ENCODE peak calls at places on chromosome 10, in nine cellular contexts. One of them, this sample, is unnamed.

GRCh38 chr10:3783721-3784432 is 1.1 kb downstream of the KLF6 start:
- DNase-seq in T-cell: peak
- DNase-seq in head of caudate nucleus: no peak
- DNase-seq in activated T-helper 1 cell treated with Interleukin-2 at 50 U/mL for 16 hours: no peak
- DNase-seq in CMK: no peak
- DNase-seq in Karpas-422: peak
- DNase-seq in NCI-H510A: no peak
- DNase-seq in A172: no peak
- DNase-seq in fibroblast of lung: peak
- DNase-seq in this sample: peak

GRCh38 chr10:72738476-72738875 is 46.5 kb downstream of the MCU start:
- DNase-seq in T-cell: no peak
- DNase-seq in head of caudate nucleus: no peak
- DNase-seq in activated T-helper 1 cell treated with Interleukin-2 at 50 U/mL for 16 hours: no peak
- DNase-seq in CMK: no peak
- DNase-seq in Karpas-422: no peak
- DNase-seq in NCI-H510A: no peak
- DNase-seq in A172: no peak
- DNase-seq in fibroblast of lung: peak
- DNase-seq in this sample: no peak

GRCh38 chr10:98485959-98486358 is 39.2 kb upstream of the HPS1 start:
- DNase-seq in T-cell: no peak
- DNase-seq in head of caudate nucleus: no peak
- DNase-seq in activated T-helper 1 cell treated with Interleukin-2 at 50 U/mL for 16 hours: no peak
- DNase-seq in CMK: no peak
- DNase-seq in Karpas-422: no peak
- DNase-seq in NCI-H510A: no peak
- DNase-seq in A172: peak
- DNase-seq in fibroblast of lung: no peak
- DNase-seq in this sample: no peak

GRCh38 chr10:83990126-83990525 is 149.2 kb upstream of the GHITM start:
- DNase-seq in T-cell: no peak
- DNase-seq in head of caudate nucleus: peak
- DNase-seq in activated T-helper 1 cell treated with Interleukin-2 at 50 U/mL for 16 hours: no peak
- DNase-seq in CMK: no peak
- DNase-seq in Karpas-422: no peak
- DNase-seq in NCI-H510A: no peak
- DNase-seq in A172: no peak
- DNase-seq in fibroblast of lung: no peak
- DNase-seq in this sample: no peak

GRCh38 chr10:129774082-129774735 is 189.9 kb downstream of the EBF3 start:
- DNase-seq in T-cell: no peak
- DNase-seq in head of caudate nucleus: no peak
- DNase-seq in activated T-helper 1 cell treated with Interleukin-2 at 50 U/mL for 16 hours: no peak
- DNase-seq in CMK: no peak
- DNase-seq in Karpas-422: no peak
- DNase-seq in NCI-H510A: no peak
- DNase-seq in A172: no peak
- DNase-seq in fibroblast of lung: no peak
- DNase-seq in this sample: no peak

GRCh38 chr10:102431452-102432124 is 786 bp downstream of the CUEDC2 start:
- DNase-seq in T-cell: no peak
- DNase-seq in head of caudate nucleus: no peak
- DNase-seq in activated T-helper 1 cell treated with Interleukin-2 at 50 U/mL for 16 hours: no peak
- DNase-seq in CMK: no peak
- DNase-seq in Karpas-422: peak
- DNase-seq in NCI-H510A: peak
- DNase-seq in A172: peak
- DNase-seq in fibroblast of lung: peak
- DNase-seq in this sample: no peak

GRCh38 chr10:104334965-104335650 is 3.2 kb downstream of the ITPRIP start:
- DNase-seq in T-cell: no peak
- DNase-seq in head of caudate nucleus: no peak
- DNase-seq in activated T-helper 1 cell treated with Interleukin-2 at 50 U/mL for 16 hours: no peak
- DNase-seq in CMK: no peak
- DNase-seq in Karpas-422: peak
- DNase-seq in NCI-H510A: peak
- DNase-seq in A172: no peak
- DNase-seq in fibroblast of lung: no peak
- DNase-seq in this sample: no peak

GRCh38 chr10:102813734-102814455 is 23.3 kb downstream of the CYP17A1 start:
- DNase-seq in T-cell: no peak
- DNase-seq in head of caudate nucleus: no peak
- DNase-seq in activated T-helper 1 cell treated with Interleukin-2 at 50 U/mL for 16 hours: no peak
- DNase-seq in CMK: no peak
- DNase-seq in Karpas-422: no peak
- DNase-seq in NCI-H510A: no peak
- DNase-seq in A172: no peak
- DNase-seq in fibroblast of lung: peak
- DNase-seq in this sample: no peak

GRCh38 chr10:119503821-119504220 is 38.7 kb downstream of the RGS10 start:
- DNase-seq in T-cell: no peak
- DNase-seq in head of caudate nucleus: no peak
- DNase-seq in activated T-helper 1 cell treated with Interleukin-2 at 50 U/mL for 16 hours: no peak
- DNase-seq in CMK: no peak
- DNase-seq in Karpas-422: no peak
- DNase-seq in NCI-H510A: no peak
- DNase-seq in A172: no peak
- DNase-seq in fibroblast of lung: no peak
- DNase-seq in this sample: no peak

GRCh38 chr10:22022257-22023051 is 18.9 kb upstream of the DNAJC1 start:
- DNase-seq in T-cell: peak
- DNase-seq in head of caudate nucleus: no peak
- DNase-seq in activated T-helper 1 cell treated with Interleukin-2 at 50 U/mL for 16 hours: peak
- DNase-seq in CMK: peak
- DNase-seq in Karpas-422: peak
- DNase-seq in NCI-H510A: no peak
- DNase-seq in A172: no peak
- DNase-seq in fibroblast of lung: peak
- DNase-seq in this sample: peak

GRCh38 chr10:54469587-54470323 is 331.3 kb downstream of the PCDH15 start:
- DNase-seq in T-cell: no peak
- DNase-seq in head of caudate nucleus: no peak
- DNase-seq in activated T-helper 1 cell treated with Interleukin-2 at 50 U/mL for 16 hours: no peak
- DNase-seq in CMK: no peak
- DNase-seq in Karpas-422: no peak
- DNase-seq in NCI-H510A: no peak
- DNase-seq in A172: no peak
- DNase-seq in fibroblast of lung: no peak
- DNase-seq in this sample: no peak

GRCh38 chr10:87511526-87511925 is 6.8 kb downstream of the MINPP1 start:
- DNase-seq in T-cell: no peak
- DNase-seq in head of caudate nucleus: no peak
- DNase-seq in activated T-helper 1 cell treated with Interleukin-2 at 50 U/mL for 16 hours: no peak
- DNase-seq in CMK: no peak
- DNase-seq in Karpas-422: no peak
- DNase-seq in NCI-H510A: no peak
- DNase-seq in A172: no peak
- DNase-seq in fibroblast of lung: no peak
- DNase-seq in this sample: no peak

GRCh38 chr10:4315529-4315928 is 510.5 kb upstream of the AKR1E2 start:
- DNase-seq in T-cell: no peak
- DNase-seq in head of caudate nucleus: no peak
- DNase-seq in activated T-helper 1 cell treated with Interleukin-2 at 50 U/mL for 16 hours: no peak
- DNase-seq in CMK: no peak
- DNase-seq in Karpas-422: no peak
- DNase-seq in NCI-H510A: no peak
- DNase-seq in A172: peak
- DNase-seq in fibroblast of lung: peak
- DNase-seq in this sample: no peak

GRCh38 chr10:130214431-130214830 is 78.2 kb downstream of the GLRX3 start:
- DNase-seq in T-cell: no peak
- DNase-seq in head of caudate nucleus: no peak
- DNase-seq in activated T-helper 1 cell treated with Interleukin-2 at 50 U/mL for 16 hours: no peak
- DNase-seq in CMK: no peak
- DNase-seq in Karpas-422: no peak
- DNase-seq in NCI-H510A: no peak
- DNase-seq in A172: no peak
- DNase-seq in fibroblast of lung: no peak
- DNase-seq in this sample: no peak

GRCh38 chr10:93220315-93221170 is 146.8 kb downstream of the CYP26A1 start:
- DNase-seq in T-cell: no peak
- DNase-seq in head of caudate nucleus: no peak
- DNase-seq in activated T-helper 1 cell treated with Interleukin-2 at 50 U/mL for 16 hours: no peak
- DNase-seq in CMK: no peak
- DNase-seq in Karpas-422: no peak
- DNase-seq in NCI-H510A: no peak
- DNase-seq in A172: no peak
- DNase-seq in fibroblast of lung: no peak
- DNase-seq in this sample: no peak

GRCh38 chr10:112634096-112634830 is 187.2 kb downstream of the VTI1A start:
- DNase-seq in T-cell: no peak
- DNase-seq in head of caudate nucleus: no peak
- DNase-seq in activated T-helper 1 cell treated with Interleukin-2 at 50 U/mL for 16 hours: no peak
- DNase-seq in CMK: no peak
- DNase-seq in Karpas-422: no peak
- DNase-seq in NCI-H510A: no peak
- DNase-seq in A172: peak
- DNase-seq in fibroblast of lung: peak
- DNase-seq in this sample: no peak